ENCODE peak calls at places on chromosome 3, in eight cellular contexts. H, Z, A, V, O, M, N and I are unnamed samples.

GRCh38 chr3:40366203-40367162 is 20.5 kb upstream of the ENTPD3 start:
- DNase-seq in H (no peak), Z (no peak), A (no peak), V (no peak), O (no peak), M (no peak), N (no peak), I (no peak)

GRCh38 chr3:82506204-82506603 is 744.8 kb upstream of the GBE1 start:
- DNase-seq in H (no peak), Z (no peak), A (no peak), V (peak; percentile 55), O (no peak), M (no peak), N (no peak), I (no peak)

GRCh38 chr3:123781571-123782275 is 102.4 kb downstream of the MYLK start:
- DNase-seq in H (no peak), Z (no peak), A (no peak), V (no peak), O (no peak), M (no peak), N (no peak), I (no peak)

GRCh38 chr3:74351213-74351612 is 263.2 kb downstream of the CNTN3 start:
- DNase-seq in H (no peak), Z (no peak), A (no peak), V (no peak), O (no peak), M (no peak), N (no peak), I (no peak)

GRCh38 chr3:32500880-32501784 is 1.5 kb downstream of the CMTM6 start:
- DNase-seq in H (no peak), Z (peak; percentile 53), A (no peak), V (peak; percentile 72), O (peak; percentile 6), M (no peak), N (no peak), I (no peak)

GRCh38 chr3:73498764-73499622 is 125.7 kb downstream of the PDZRN3 start:
- DNase-seq in H (no peak), Z (no peak), A (no peak), V (no peak), O (no peak), M (no peak), N (no peak), I (no peak)

GRCh38 chr3:124730920-124731297 is 657 bp downstream of the UMPS start:
- DNase-seq in H (no peak), Z (no peak), A (no peak), V (no peak), O (no peak), M (no peak), N (no peak), I (no peak)

GRCh38 chr3:128782282-128783146 is 56.5 kb downstream of the RAB7A start:
- DNase-seq in H (no peak), Z (no peak), A (no peak), V (no peak), O (no peak), M (no peak), N (no peak), I (no peak)

GRCh38 chr3:102182162-102182561 is 252.7 kb upstream of the ZPLD1 start:
- DNase-seq in H (no peak), Z (no peak), A (peak; percentile 81), V (no peak), O (no peak), M (no peak), N (no peak), I (no peak)

GRCh38 chr3:71707600-71707999 is 17.6 kb downstream of the EIF4E3 start:
- DNase-seq in H (no peak), Z (no peak), A (peak; percentile 27), V (no peak), O (no peak), M (no peak), N (no peak), I (no peak)

GRCh38 chr3:182364323-182364722 is 429.0 kb upstream of the ATP11B start:
- DNase-seq in H (no peak), Z (no peak), A (no peak), V (no peak), O (no peak), M (no peak), N (no peak), I (no peak)

GRCh38 chr3:127865941-127866340 is 43.6 kb upstream of the MGLL start:
- DNase-seq in H (no peak), Z (no peak), A (peak; percentile 26), V (no peak), O (no peak), M (no peak), N (no peak), I (no peak)

GRCh38 chr3:122355612-122356011 is 27.4 kb downstream of the MIX23 start:
- DNase-seq in H (no peak), Z (no peak), A (no peak), V (no peak), O (no peak), M (no peak), N (no peak), I (no peak)

GRCh38 chr3:134803051-134803505 is 8.0 kb downstream of the EPHB1 start:
- DNase-seq in H (no peak), Z (no peak), A (no peak), V (no peak), O (no peak), M (no peak), N (no peak), I (no peak)

GRCh38 chr3:153704115-153704514 is 417.1 kb upstream of the ARHGEF26 start:
- DNase-seq in H (no peak), Z (no peak), A (no peak), V (no peak), O (no peak), M (no peak), N (no peak), I (no peak)

GRCh38 chr3:37751967-37752660 is 109.6 kb upstream of the CTDSPL start:
- DNase-seq in H (no peak), Z (no peak), A (no peak), V (no peak), O (no peak), M (no peak), N (no peak), I (no peak)

GRCh38 chr3:190306513-190307163 is 15.6 kb downstream of the CLDN1 start:
- DNase-seq in H (no peak), Z (no peak), A (peak; percentile 52), V (no peak), O (no peak), M (no peak), N (no peak), I (no peak)

GRCh38 chr3:64033033-64033432 is 9.7 kb upstream of the PSMD6 start:
- DNase-seq in H (no peak), Z (no peak), A (no peak), V (no peak), O (no peak), M (no peak), N (no peak), I (no peak)

GRCh38 chr3:129118745-129119144 is 2.9 kb downstream of the RAB43 start:
- DNase-seq in H (no peak), Z (no peak), A (no peak), V (no peak), O (no peak), M (no peak), N (no peak), I (no peak)

GRCh38 chr3:112894258-112894657 is 47.6 kb upstream of the CD200R1L start:
- DNase-seq in H (no peak), Z (no peak), A (peak; percentile 59), V (no peak), O (peak; percentile 47), M (peak; percentile 29), N (no peak), I (no peak)

GRCh38 chr3:157417247-157417646 is 19.4 kb upstream of the PTX3 start:
- DNase-seq in H (no peak), Z (no peak), A (no peak), V (no peak), O (no peak), M (no peak), N (no peak), I (no peak)

GRCh38 chr3:56055616-56056350 is 412.5 kb downstream of the ERC2 start:
- DNase-seq in H (no peak), Z (no peak), A (no peak), V (no peak), O (no peak), M (no peak), N (no peak), I (no peak)

GRCh38 chr3:53230041-53230621 is 25.7 kb downstream of the TKT start:
- DNase-seq in H (no peak), Z (no peak), A (no peak), V (peak; percentile 47), O (no peak), M (no peak), N (no peak), I (no peak)

GRCh38 chr3:56689303-56689702 is 6.2 kb upstream of the TASOR start:
- DNase-seq in H (no peak), Z (no peak), A (no peak), V (no peak), O (no peak), M (no peak), N (no peak), I (no peak)

GRCh38 chr3:114498779-114499370 is 205.0 kb downstream of the TIGIT start:
- DNase-seq in H (no peak), Z (no peak), A (peak; percentile 87), V (no peak), O (peak; percentile 85), M (no peak), N (no peak), I (no peak)

GRCh38 chr3:171765511-171765887 is 44.8 kb downstream of the PLD1 start:
- DNase-seq in H (no peak), Z (no peak), A (no peak), V (no peak), O (no peak), M (no peak), N (no peak), I (no peak)
- H3K4me1 ChIP-seq in H (peaks cover 58% of the 10 kb centered on the region), Z (peaks cover 7% of the 10 kb centered on the region), A (peaks cover 3% of the 10 kb centered on the region), V (no peaks in the 10 kb centered on the region), O (no peaks in the 10 kb centered on the region), M (no peaks in the 10 kb centered on the region), N (no peaks in the 10 kb centered on the region), I (peaks cover 25% of the 10 kb centered on the region)

GRCh38 chr3:14298991-14299555 is 103.3 kb upstream of the SLC6A6 start:
- DNase-seq in H (no peak), Z (no peak), A (no peak), V (no peak), O (no peak), M (no peak), N (no peak), I (no peak)
- H3K27ac ChIP-seq in H (no peak overlapping the region), Z (no peak overlapping the region), A (no peak overlapping the region), V (no peak overlapping the region), O (no peak overlapping the region), M (no peak overlapping the region), N (no peak overlapping the region), I (no peak overlapping the region)

GRCh38 chr3:146247906-146248305 is 3.0 kb downstream of the PLSCR4 start:
- DNase-seq in H (no peak), Z (no peak), A (no peak), V (no peak), O (no peak), M (no peak), N (no peak), I (no peak)

GRCh38 chr3:146246493-146246892 is 4.4 kb downstream of the PLSCR4 start:
- DNase-seq in H (no peak), Z (no peak), A (no peak), V (no peak), O (no peak), M (no peak), N (no peak), I (no peak)

GRCh38 chr3:146250449-146251382 is at the start of gene PLSCR4:
- DNase-seq in H (peak; percentile 72), Z (peak; percentile 89), A (peak; percentile 61), V (peak; percentile 86), O (peak; percentile 75), M (no peak), N (peak; percentile 90), I (peak; percentile 79)
- H3K4me3 ChIP-seq in H (peak within 1 kb of the TSS; percentile 86), Z (peak within 1 kb of the TSS; percentile 97), A (peak within 1 kb of the TSS; percentile 84), V (peak within 1 kb of the TSS; percentile 72), O (peak within 1 kb of the TSS; percentile 90), M (peak within 1 kb of the TSS; percentile 70), N (peak within 1 kb of the TSS; percentile 82), I (peak within 1 kb of the TSS; percentile 88)

GRCh38 chr3:45131201-45131600 is 15.0 kb downstream of the CDCP1 start:
- DNase-seq in H (no peak), Z (no peak), A (no peak), V (no peak), O (no peak), M (no peak), N (no peak), I (no peak)
- H3K4me1 ChIP-seq in H (no peaks in the 10 kb centered on the region), Z (no peaks in the 10 kb centered on the region), A (peaks cover 33% of the 10 kb centered on the region), V (no peaks in the 10 kb centered on the region), O (peaks cover 88% of the 10 kb centered on the region), M (peaks cover 2% of the 10 kb centered on the region), N (no peaks in the 10 kb centered on the region), I (peaks cover 33% of the 10 kb centered on the region)